ENCODE peak calls at places on chromosomes 6 and 20, in ten cellular contexts. One of them, this sample, is unnamed.

GRCh38 chr6:11207199-11207968 is 25.1 kb downstream of the NEDD9 start:
- DNase-seq in Caki2: peak; percentile 85
- DNase-seq in cardiac fibroblast: peak; percentile 100
- DNase-seq in D341Med: no peak
- DNase-seq in activated T-cell treated with anti-CD3 and anti-CD28 coated beads, Interleukin-2, amount 50 U/mL, for 72 hours: no peak
- DNase-seq in CD4-positive, alpha-beta T cell: no peak
- DNase-seq in lower leg skin: no peak
- DNase-seq in activated CD4-positive, CD25-positive, alpha-beta regulatory T cell: no peak
- DNase-seq in adrenal gland: peak; percentile 74
- DNase-seq in T follicular helper cell: no peak
- DNase-seq in this sample: no peak

GRCh38 chr6:71194730-71195129 is 93.9 kb upstream of the OGFRL1 start:
- DNase-seq in Caki2: peak; percentile 23
- DNase-seq in cardiac fibroblast: peak; percentile 82
- DNase-seq in D341Med: no peak
- DNase-seq in activated T-cell treated with anti-CD3 and anti-CD28 coated beads, Interleukin-2, amount 50 U/mL, for 72 hours: no peak
- DNase-seq in CD4-positive, alpha-beta T cell: no peak
- DNase-seq in lower leg skin: no peak
- DNase-seq in activated CD4-positive, CD25-positive, alpha-beta regulatory T cell: no peak
- DNase-seq in adrenal gland: no peak
- DNase-seq in T follicular helper cell: no peak
- DNase-seq in this sample: no peak

GRCh38 chr6:15996030-15996429 is 132.9 kb upstream of the MYLIP start:
- DNase-seq in Caki2: no peak
- DNase-seq in cardiac fibroblast: no peak
- DNase-seq in D341Med: no peak
- DNase-seq in activated T-cell treated with anti-CD3 and anti-CD28 coated beads, Interleukin-2, amount 50 U/mL, for 72 hours: no peak
- DNase-seq in CD4-positive, alpha-beta T cell: no peak
- DNase-seq in lower leg skin: no peak
- DNase-seq in activated CD4-positive, CD25-positive, alpha-beta regulatory T cell: no peak
- DNase-seq in adrenal gland: no peak
- DNase-seq in T follicular helper cell: no peak
- DNase-seq in this sample: no peak

GRCh38 chr6:44630125-44631028 is 242.9 kb downstream of the CDC5L start:
- DNase-seq in Caki2: peak; percentile 31
- DNase-seq in cardiac fibroblast: peak; percentile 78
- DNase-seq in D341Med: peak; percentile 83
- DNase-seq in activated T-cell treated with anti-CD3 and anti-CD28 coated beads, Interleukin-2, amount 50 U/mL, for 72 hours: peak; percentile 48
- DNase-seq in CD4-positive, alpha-beta T cell: no peak
- DNase-seq in lower leg skin: peak; percentile 85
- DNase-seq in activated CD4-positive, CD25-positive, alpha-beta regulatory T cell: no peak
- DNase-seq in adrenal gland: peak; percentile 34
- DNase-seq in T follicular helper cell: no peak
- DNase-seq in this sample: no peak

GRCh38 chr6:905541-905940 is 212.6 kb upstream of the EXOC2 start:
- DNase-seq in Caki2: no peak
- DNase-seq in cardiac fibroblast: no peak
- DNase-seq in D341Med: no peak
- DNase-seq in activated T-cell treated with anti-CD3 and anti-CD28 coated beads, Interleukin-2, amount 50 U/mL, for 72 hours: no peak
- DNase-seq in CD4-positive, alpha-beta T cell: no peak
- DNase-seq in lower leg skin: no peak
- DNase-seq in activated CD4-positive, CD25-positive, alpha-beta regulatory T cell: no peak
- DNase-seq in adrenal gland: no peak
- DNase-seq in T follicular helper cell: no peak
- DNase-seq in this sample: no peak

GRCh38 chr6:145789443-145789842 is 25.2 kb downstream of the FBXO30 start:
- DNase-seq in Caki2: no peak
- DNase-seq in cardiac fibroblast: peak; percentile 49
- DNase-seq in D341Med: no peak
- DNase-seq in activated T-cell treated with anti-CD3 and anti-CD28 coated beads, Interleukin-2, amount 50 U/mL, for 72 hours: no peak
- DNase-seq in CD4-positive, alpha-beta T cell: no peak
- DNase-seq in lower leg skin: no peak
- DNase-seq in activated CD4-positive, CD25-positive, alpha-beta regulatory T cell: no peak
- DNase-seq in adrenal gland: no peak
- DNase-seq in T follicular helper cell: no peak
- DNase-seq in this sample: peak; percentile 27

GRCh38 chr20:59019217-59019616 is at the start of gene TUBB1:
- DNase-seq in Caki2: no peak
- DNase-seq in cardiac fibroblast: no peak
- DNase-seq in D341Med: no peak
- DNase-seq in activated T-cell treated with anti-CD3 and anti-CD28 coated beads, Interleukin-2, amount 50 U/mL, for 72 hours: no peak
- DNase-seq in CD4-positive, alpha-beta T cell: no peak
- DNase-seq in lower leg skin: no peak
- DNase-seq in activated CD4-positive, CD25-positive, alpha-beta regulatory T cell: no peak
- DNase-seq in adrenal gland: peak; percentile 13
- DNase-seq in T follicular helper cell: no peak
- DNase-seq in this sample: no peak

GRCh38 chr20:32752458-32753250 is 9.4 kb upstream of the COMMD7 start:
- DNase-seq in Caki2: peak; percentile 72
- DNase-seq in cardiac fibroblast: peak; percentile 78
- DNase-seq in D341Med: no peak
- DNase-seq in activated T-cell treated with anti-CD3 and anti-CD28 coated beads, Interleukin-2, amount 50 U/mL, for 72 hours: no peak
- DNase-seq in CD4-positive, alpha-beta T cell: no peak
- DNase-seq in lower leg skin: no peak
- DNase-seq in activated CD4-positive, CD25-positive, alpha-beta regulatory T cell: no peak
- DNase-seq in adrenal gland: no peak
- DNase-seq in T follicular helper cell: no peak
- DNase-seq in this sample: no peak

GRCh38 chr6:165652766-165653165 is 10.3 kb downstream of the PDE10A start:
- DNase-seq in Caki2: no peak
- DNase-seq in cardiac fibroblast: no peak
- DNase-seq in D341Med: no peak
- DNase-seq in activated T-cell treated with anti-CD3 and anti-CD28 coated beads, Interleukin-2, amount 50 U/mL, for 72 hours: no peak
- DNase-seq in CD4-positive, alpha-beta T cell: no peak
- DNase-seq in lower leg skin: no peak
- DNase-seq in activated CD4-positive, CD25-positive, alpha-beta regulatory T cell: no peak
- DNase-seq in adrenal gland: no peak
- DNase-seq in T follicular helper cell: no peak
- DNase-seq in this sample: no peak

GRCh38 chr20:31862506-31862905 is 7.8 kb downstream of the DUSP15 start:
- DNase-seq in Caki2: no peak
- DNase-seq in cardiac fibroblast: no peak
- DNase-seq in D341Med: no peak
- DNase-seq in activated T-cell treated with anti-CD3 and anti-CD28 coated beads, Interleukin-2, amount 50 U/mL, for 72 hours: no peak
- DNase-seq in CD4-positive, alpha-beta T cell: no peak
- DNase-seq in lower leg skin: peak; percentile 79
- DNase-seq in activated CD4-positive, CD25-positive, alpha-beta regulatory T cell: no peak
- DNase-seq in adrenal gland: peak; percentile 55
- DNase-seq in T follicular helper cell: no peak
- DNase-seq in this sample: no peak

GRCh38 chr6:78947962-78948361 is 80.6 kb downstream of the IRAK1BP1 start:
- DNase-seq in Caki2: peak; percentile 2
- DNase-seq in cardiac fibroblast: peak; percentile 67
- DNase-seq in D341Med: no peak
- DNase-seq in activated T-cell treated with anti-CD3 and anti-CD28 coated beads, Interleukin-2, amount 50 U/mL, for 72 hours: no peak
- DNase-seq in CD4-positive, alpha-beta T cell: no peak
- DNase-seq in lower leg skin: no peak
- DNase-seq in activated CD4-positive, CD25-positive, alpha-beta regulatory T cell: no peak
- DNase-seq in adrenal gland: no peak
- DNase-seq in T follicular helper cell: no peak
- DNase-seq in this sample: no peak

GRCh38 chr6:95518630-95519227 is 58.6 kb upstream of the MANEA start:
- DNase-seq in Caki2: no peak
- DNase-seq in cardiac fibroblast: no peak
- DNase-seq in D341Med: no peak
- DNase-seq in activated T-cell treated with anti-CD3 and anti-CD28 coated beads, Interleukin-2, amount 50 U/mL, for 72 hours: no peak
- DNase-seq in CD4-positive, alpha-beta T cell: no peak
- DNase-seq in lower leg skin: no peak
- DNase-seq in activated CD4-positive, CD25-positive, alpha-beta regulatory T cell: no peak
- DNase-seq in adrenal gland: no peak
- DNase-seq in T follicular helper cell: no peak
- DNase-seq in this sample: no peak